ENCODE peak calls at places on chromosomes 13 and 19, in six cellular contexts. One of them, this sample, is unnamed.

GRCh38 chr19:52992109-52993004 is 21.4 kb upstream of the ERVV-1 start:
- DNase-seq in upper lobe of left lung: peak
- DNase-seq in suprapubic skin: peak
- DNase-seq in transverse colon: peak
- DNase-seq in H1: no peak
- DNase-seq in tibial nerve: no peak
- DNase-seq in this sample: peak

GRCh38 chr19:6744381-6745288 is 5.2 kb downstream of the TRIP10 start:
- DNase-seq in upper lobe of left lung: peak
- DNase-seq in suprapubic skin: peak
- DNase-seq in transverse colon: peak
- DNase-seq in H1: no peak
- DNase-seq in tibial nerve: peak
- DNase-seq in this sample: peak

GRCh38 chr19:47122359-47123335 is 8.0 kb upstream of the SAE1 start:
- DNase-seq in upper lobe of left lung: no peak
- DNase-seq in suprapubic skin: no peak
- DNase-seq in transverse colon: no peak
- DNase-seq in H1: no peak
- DNase-seq in tibial nerve: no peak
- DNase-seq in this sample: no peak

GRCh38 chr13:50075619-50076097 is 60.4 kb downstream of the KCNRG start:
- DNase-seq in upper lobe of left lung: no peak
- DNase-seq in suprapubic skin: no peak
- DNase-seq in transverse colon: no peak
- DNase-seq in H1: no peak
- DNase-seq in tibial nerve: no peak
- DNase-seq in this sample: no peak

GRCh38 chr13:88124142-88124541 is 453.0 kb downstream of the SLITRK5 start:
- DNase-seq in upper lobe of left lung: no peak
- DNase-seq in suprapubic skin: no peak
- DNase-seq in transverse colon: no peak
- DNase-seq in H1: no peak
- DNase-seq in tibial nerve: no peak
- DNase-seq in this sample: no peak

GRCh38 chr13:31198524-31198923 is 1.3 kb upstream of the B3GLCT start:
- DNase-seq in upper lobe of left lung: no peak
- DNase-seq in suprapubic skin: no peak
- DNase-seq in transverse colon: no peak
- DNase-seq in H1: no peak
- DNase-seq in tibial nerve: no peak
- DNase-seq in this sample: no peak

GRCh38 chr13:101398191-101398590 is 18.1 kb downstream of the NALCN start:
- DNase-seq in upper lobe of left lung: no peak
- DNase-seq in suprapubic skin: no peak
- DNase-seq in transverse colon: no peak
- DNase-seq in H1: no peak
- DNase-seq in tibial nerve: no peak
- DNase-seq in this sample: no peak

GRCh38 chr13:87982436-87982835 is 311.3 kb downstream of the SLITRK5 start:
- DNase-seq in upper lobe of left lung: no peak
- DNase-seq in suprapubic skin: no peak
- DNase-seq in transverse colon: no peak
- DNase-seq in H1: no peak
- DNase-seq in tibial nerve: no peak
- DNase-seq in this sample: no peak

GRCh38 chr19:6003976-6004375 is 26.0 kb upstream of the RANBP3 start:
- DNase-seq in upper lobe of left lung: no peak
- DNase-seq in suprapubic skin: no peak
- DNase-seq in transverse colon: no peak
- DNase-seq in H1: no peak
- DNase-seq in tibial nerve: no peak
- DNase-seq in this sample: no peak

GRCh38 chr19:2167896-2168618 is 4.3 kb downstream of the DOT1L start:
- DNase-seq in upper lobe of left lung: no peak
- DNase-seq in suprapubic skin: no peak
- DNase-seq in transverse colon: peak
- DNase-seq in H1: no peak
- DNase-seq in tibial nerve: peak
- DNase-seq in this sample: no peak

GRCh38 chr13:99425485-99426341 is 75.6 kb upstream of the TM9SF2 start:
- DNase-seq in upper lobe of left lung: no peak
- DNase-seq in suprapubic skin: no peak
- DNase-seq in transverse colon: peak
- DNase-seq in H1: no peak
- DNase-seq in tibial nerve: no peak
- DNase-seq in this sample: no peak

GRCh38 chr13:71879129-71879535 is 12.1 kb upstream of the DACH1 start:
- DNase-seq in upper lobe of left lung: no peak
- DNase-seq in suprapubic skin: no peak
- DNase-seq in transverse colon: no peak
- DNase-seq in H1: no peak
- DNase-seq in tibial nerve: no peak
- DNase-seq in this sample: no peak

GRCh38 chr19:55373993-55374757 is 2.5 kb upstream of the TMEM190 start:
- DNase-seq in upper lobe of left lung: peak
- DNase-seq in suprapubic skin: no peak
- DNase-seq in transverse colon: no peak
- DNase-seq in H1: no peak
- DNase-seq in tibial nerve: no peak
- DNase-seq in this sample: no peak

DNA sequence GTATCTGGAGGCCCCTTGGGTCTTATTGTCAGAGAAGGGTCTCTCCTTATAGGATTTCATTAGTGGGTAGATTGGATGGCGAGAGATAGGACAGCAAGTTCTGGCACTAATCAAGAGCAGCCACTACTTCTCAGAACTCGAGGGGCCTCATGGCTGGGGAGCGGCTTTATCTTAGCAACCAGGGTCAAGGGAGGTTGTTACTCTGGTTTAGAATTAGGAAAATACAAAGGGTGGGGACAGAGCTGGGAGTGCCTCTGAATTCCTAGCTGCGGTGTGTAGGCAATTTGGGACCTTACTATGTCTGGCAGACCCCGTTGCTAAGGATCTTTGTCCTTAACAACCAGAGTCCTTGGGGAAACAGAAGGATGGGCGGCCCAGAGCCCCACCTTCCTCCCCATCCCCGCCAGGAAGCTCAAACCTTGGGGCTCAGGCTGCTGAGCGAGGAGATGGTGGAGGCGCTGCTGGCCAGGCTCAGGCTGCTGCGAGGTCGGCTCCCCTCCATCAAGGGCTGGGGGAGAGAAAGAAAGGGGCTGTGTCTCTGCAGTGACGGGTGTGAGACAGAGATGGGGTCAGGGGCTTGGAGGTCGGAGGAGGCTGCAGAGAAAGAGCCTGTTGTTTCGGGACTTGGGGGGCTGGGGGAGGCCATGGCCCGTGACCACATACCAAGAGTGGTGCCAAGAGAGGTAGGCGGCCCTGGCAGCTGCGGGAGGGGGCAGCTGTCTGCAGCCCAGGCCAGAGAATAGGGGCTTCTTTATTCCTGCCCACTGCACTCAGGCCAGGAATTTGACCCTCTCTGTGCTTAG is 1.1 kb downstream of the PLEKHA4 start:
- DNase-seq in upper lobe of left lung: no peak
- DNase-seq in suprapubic skin: no peak
- DNase-seq in transverse colon: no peak
- DNase-seq in H1: no peak
- DNase-seq in tibial nerve: no peak
- DNase-seq in this sample: no peak
- TF ChIP-seq EP300 in upper lobe of left lung: no peak
- TF ChIP-seq EP300 in suprapubic skin: no peak
- TF ChIP-seq EP300 in transverse colon: no peak
- TF ChIP-seq EP300 in H1: no peak
- TF ChIP-seq EP300 in tibial nerve: peak
- TF ChIP-seq EP300 in this sample: no peak

DNA sequence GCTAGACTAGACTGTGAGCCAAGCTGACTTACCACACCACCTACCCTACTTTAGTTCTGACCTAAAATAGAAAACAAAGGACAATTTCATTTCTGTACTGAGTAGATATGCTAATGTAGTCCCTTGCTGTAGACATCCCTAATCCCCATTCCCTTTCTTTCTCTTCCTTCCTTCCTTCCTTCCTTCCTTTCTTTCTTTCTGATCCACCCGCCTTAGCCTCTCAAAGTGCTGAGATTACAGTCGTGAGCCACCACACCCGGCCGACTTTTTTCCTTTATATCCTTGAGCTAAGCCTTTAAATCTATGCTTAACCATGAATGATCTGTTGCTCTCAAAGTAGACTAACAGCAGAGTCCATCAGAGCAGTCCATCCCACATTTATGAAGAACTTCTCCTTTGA is 465.0 kb downstream of the SLITRK6 start:
- DNase-seq in upper lobe of left lung: no peak
- DNase-seq in suprapubic skin: no peak
- DNase-seq in transverse colon: no peak
- DNase-seq in H1: no peak
- DNase-seq in tibial nerve: no peak
- DNase-seq in this sample: no peak
- TF ChIP-seq EP300 in upper lobe of left lung: no peak
- TF ChIP-seq EP300 in suprapubic skin: no peak
- TF ChIP-seq EP300 in transverse colon: no peak
- TF ChIP-seq EP300 in H1: no peak
- TF ChIP-seq EP300 in tibial nerve: no peak
- TF ChIP-seq EP300 in this sample: no peak

DNA sequence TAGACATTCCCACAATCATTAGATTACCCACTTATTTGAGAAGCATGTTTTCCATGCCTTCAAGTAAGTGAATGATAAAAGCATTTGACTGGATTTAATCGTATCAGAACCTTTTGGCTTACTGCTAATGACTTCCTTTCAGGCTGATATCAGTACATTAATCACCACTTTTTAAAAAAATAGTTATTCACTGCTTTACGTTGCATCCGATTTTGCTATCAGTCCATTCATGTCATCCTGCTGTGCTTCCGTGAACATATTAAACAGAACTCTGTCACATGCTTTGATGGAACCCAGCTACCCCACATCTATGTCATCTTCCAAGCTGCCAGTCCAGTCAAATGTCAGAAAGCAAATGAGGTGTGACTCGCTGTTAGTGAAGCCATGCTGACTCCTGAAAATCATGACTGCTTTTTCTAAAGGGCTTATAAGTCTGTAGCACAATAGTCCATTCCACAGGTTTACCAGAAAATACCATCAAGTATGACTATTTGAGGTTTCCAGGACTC is 440.9 kb downstream of the IRS2 start:
- DNase-seq in upper lobe of left lung: no peak
- DNase-seq in suprapubic skin: no peak
- DNase-seq in transverse colon: no peak
- DNase-seq in H1: no peak
- DNase-seq in tibial nerve: no peak
- DNase-seq in this sample: no peak
- TF ChIP-seq EP300 in upper lobe of left lung: no peak
- TF ChIP-seq EP300 in suprapubic skin: no peak
- TF ChIP-seq EP300 in transverse colon: no peak
- TF ChIP-seq EP300 in H1: no peak
- TF ChIP-seq EP300 in tibial nerve: no peak
- TF ChIP-seq EP300 in this sample: no peak

DNA sequence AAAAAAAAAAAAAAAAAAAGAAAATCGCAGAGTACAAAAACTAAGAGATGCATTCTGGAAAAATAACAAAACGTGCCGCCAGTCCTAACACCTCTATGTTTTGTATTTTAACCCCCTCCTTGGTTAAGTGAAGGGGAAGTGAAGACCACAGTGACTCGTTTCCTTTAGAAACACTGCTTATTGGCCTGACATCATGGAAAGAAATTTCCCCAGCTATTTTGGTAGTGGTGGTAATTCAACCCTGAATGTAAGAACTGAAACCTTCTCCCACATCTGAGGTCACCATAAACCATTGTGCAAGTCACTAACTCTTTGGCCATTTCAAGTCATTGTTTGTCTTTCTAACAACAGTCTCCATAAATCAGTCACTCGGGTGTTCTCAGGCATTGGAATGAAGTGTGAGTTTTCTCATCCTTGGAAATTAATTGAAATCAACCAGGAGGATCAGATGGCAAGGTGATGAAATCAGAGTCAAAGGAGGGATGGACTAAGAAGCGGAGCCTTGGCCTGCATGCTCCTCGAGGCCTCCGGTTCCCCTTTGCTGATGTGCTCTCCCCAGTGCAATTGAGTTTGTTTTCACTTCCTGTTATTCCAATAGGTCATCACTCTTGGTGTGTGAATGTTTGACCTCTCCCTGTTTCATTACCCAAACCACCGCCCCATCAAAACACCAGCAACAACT is 443.9 kb downstream of the FGF9 start:
- DNase-seq in upper lobe of left lung: no peak
- DNase-seq in suprapubic skin: no peak
- DNase-seq in transverse colon: no peak
- DNase-seq in H1: no peak
- DNase-seq in tibial nerve: peak
- DNase-seq in this sample: no peak
- TF ChIP-seq EP300 in upper lobe of left lung: no peak
- TF ChIP-seq EP300 in suprapubic skin: no peak
- TF ChIP-seq EP300 in transverse colon: no peak
- TF ChIP-seq EP300 in H1: no peak
- TF ChIP-seq EP300 in tibial nerve: no peak
- TF ChIP-seq EP300 in this sample: no peak

GRCh38 chr13:64688893-64689677 is 2541.1 kb downstream of the PCDH9 start:
- DNase-seq in upper lobe of left lung: no peak
- DNase-seq in suprapubic skin: no peak
- DNase-seq in transverse colon: no peak
- DNase-seq in H1: no peak
- DNase-seq in tibial nerve: no peak
- DNase-seq in this sample: no peak

GRCh38 chr13:64680739-64681138 is 2549.4 kb downstream of the PCDH9 start:
- DNase-seq in upper lobe of left lung: no peak
- DNase-seq in suprapubic skin: no peak
- DNase-seq in transverse colon: no peak
- DNase-seq in H1: no peak
- DNase-seq in tibial nerve: no peak
- DNase-seq in this sample: no peak

GRCh38 chr13:64684108-64684507 is 2546.0 kb downstream of the PCDH9 start:
- DNase-seq in upper lobe of left lung: no peak
- DNase-seq in suprapubic skin: no peak
- DNase-seq in transverse colon: no peak
- DNase-seq in H1: no peak
- DNase-seq in tibial nerve: no peak
- DNase-seq in this sample: no peak

DNA sequence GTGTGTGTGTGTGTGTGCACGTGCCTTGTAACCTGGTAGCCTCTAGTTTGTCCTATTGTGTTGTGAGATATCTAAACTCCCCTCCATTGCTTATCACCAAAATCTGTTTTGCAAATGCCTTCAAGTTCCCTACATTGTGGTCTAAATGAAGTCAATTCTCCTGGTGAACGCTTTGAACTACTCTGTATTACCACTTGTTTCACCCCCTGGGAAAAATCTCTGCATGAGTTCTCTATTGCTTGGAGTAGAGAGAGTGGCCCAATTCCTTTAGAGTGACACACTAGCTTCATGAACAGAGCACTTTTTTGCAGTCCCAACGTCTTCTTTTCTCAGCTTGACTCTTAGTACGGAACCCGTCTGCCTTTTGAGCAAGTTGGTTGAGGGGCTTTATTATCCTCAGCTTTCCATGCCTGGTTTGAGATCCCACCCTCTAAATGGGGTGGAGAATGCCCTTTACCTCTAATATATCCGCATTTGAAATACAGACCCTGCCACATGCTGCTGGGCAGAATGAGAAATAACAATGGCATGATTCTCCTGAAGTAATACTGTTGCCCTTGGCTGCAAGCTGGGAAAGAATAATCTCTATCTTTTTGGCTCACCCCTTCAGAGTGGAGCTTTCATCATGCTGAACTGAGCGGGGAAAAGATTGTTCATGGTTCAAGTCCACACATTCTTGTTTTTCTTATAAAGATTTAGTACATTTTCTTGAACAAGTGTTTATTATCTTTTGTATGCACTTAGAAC is 2545.3 kb downstream of the PCDH9 start:
- DNase-seq in upper lobe of left lung: no peak
- DNase-seq in suprapubic skin: no peak
- DNase-seq in transverse colon: no peak
- DNase-seq in H1: peak
- DNase-seq in tibial nerve: no peak
- DNase-seq in this sample: no peak
- TF ChIP-seq EP300 in upper lobe of left lung: no peak
- TF ChIP-seq EP300 in suprapubic skin: no peak
- TF ChIP-seq EP300 in transverse colon: no peak
- TF ChIP-seq EP300 in H1: no peak
- TF ChIP-seq EP300 in tibial nerve: no peak
- TF ChIP-seq EP300 in this sample: no peak

This sample was measured in ovary.